ENCODE peak calls at places on chromosomes 6 and 20, in eight cellular contexts. B is adipocyte; A is activated B cell treated with CpG ODN at 0.5 μM for 24 hours; R is IMR-90; U is stimulated activated CD8-positive, alpha-beta memory T cell treated with anti-CD3 and anti-CD28 coated beads, Interleukin-7, amount 100 ng/mL, for 1 hour; Q is AG04449; V is nephron progenitor cell; E is retinal pigment epithelial cell. H is an unnamed sample.
A peak's percentile ranks its signal among the peaks of the same experiment; 100 is the strongest.

GRCh38 chr6:79257381-79258205 is 23.1 kb upstream of the HMGN3 start:
- DNase-seq in E (no peak), B (peak; percentile 44), Q (no peak), U (no peak), A (no peak), V (no peak), R (peak; percentile 66), H (no peak)

GRCh38 chr6:111503660-111504059 is 20.6 kb upstream of the REV3L start:
- DNase-seq in B (peak; percentile 37), E (no peak), R (peak; percentile 19), V (no peak), Q (no peak), U (no peak), A (no peak), H (no peak)

GRCh38 chr20:49601153-49601924 is 33.4 kb upstream of the PTGIS start:
- DNase-seq in V (no peak), A (no peak), Q (no peak), R (no peak), B (no peak), U (no peak), E (no peak), H (no peak)

GRCh38 chr6:154649723-154650122 is 83.5 kb upstream of the SCAF8 start:
- DNase-seq in V (no peak), E (no peak), Q (no peak), A (no peak), B (no peak), R (no peak), U (no peak), H (no peak)

GRCh38 chr20:32479697-32480140 is 105.4 kb downstream of the NOL4L start:
- DNase-seq in V (no peak), Q (no peak), R (no peak), A (no peak), B (no peak), U (no peak), E (no peak), H (no peak)

GRCh38 chr20:45419188-45420091 is 3.5 kb downstream of the PIGT start:
- DNase-seq in B (peak; percentile 64), V (no peak), Q (peak; percentile 60), U (no peak), E (no peak), A (no peak), R (peak; percentile 94), H (no peak)

GRCh38 chr20:31712564-31713311 is 9.9 kb downstream of the BCL2L1 start:
- DNase-seq in A (no peak), E (peak; percentile 83), V (no peak), Q (no peak), B (peak; percentile 82), U (no peak), R (peak; percentile 82), H (no peak)

GRCh38 chr6:150494236-150494635 is 105.4 kb upstream of the PLEKHG1 start:
- DNase-seq in V (no peak), E (no peak), Q (no peak), R (no peak), U (no peak), A (no peak), B (no peak), H (no peak)

GRCh38 chr6:158769696-158770446 is 49.3 kb downstream of the EZR start:
- DNase-seq in V (no peak), R (no peak), U (no peak), B (no peak), Q (no peak), E (no peak), A (no peak), H (no peak)

GRCh38 chr6:1009041-1009440 is 302.9 kb upstream of the FOXQ1 start:
- DNase-seq in B (no peak), V (no peak), A (no peak), E (no peak), R (no peak), U (no peak), Q (no peak), H (no peak)

GRCh38 chr6:144767066-144767465 is 481.9 kb downstream of the UTRN start:
- DNase-seq in R (no peak), Q (no peak), E (no peak), A (no peak), B (no peak), U (no peak), V (no peak), H (no peak)

GRCh38 chr20:29762620-29763019 is 1494.8 kb upstream of the DEFB115 start:
- DNase-seq in B (no peak), A (no peak), U (no peak), E (no peak), Q (no peak), V (no peak), R (no peak), H (no peak)

GRCh38 chr6:75693534-75693933 is 55.5 kb upstream of the MYO6 start:
- DNase-seq in B (peak; percentile 64), U (no peak), V (no peak), A (no peak), R (peak; percentile 62), E (no peak), Q (peak; percentile 7), H (no peak)

GRCh38 chr6:18609715-18610114 is 222.6 kb downstream of the RNF144B start:
- DNase-seq in Q (no peak), E (no peak), A (no peak), R (no peak), B (no peak), V (no peak), U (no peak), H (no peak)

GRCh38 chr20:20837574-20838021 is 125.2 kb upstream of the RALGAPA2 start:
- DNase-seq in Q (no peak), R (peak; percentile 35), A (no peak), B (peak; percentile 65), V (peak; percentile 73), U (no peak), E (no peak), H (peak; percentile 1)

GRCh38 chr6:92806254-92806653 is 613.1 kb downstream of the EPHA7 start:
- DNase-seq in A (no peak), Q (no peak), V (no peak), B (no peak), E (no peak), U (no peak), R (no peak), H (no peak)

GRCh38 chr6:4323322-4323721 is 187.9 kb upstream of the ECI2 start:
- DNase-seq in Q (no peak), U (no peak), B (no peak), E (no peak), R (no peak), V (no peak), A (no peak), H (no peak)

GRCh38 chr6:3816251-3816650 is 32.9 kb upstream of the FAM50B start:
- DNase-seq in V (no peak), Q (no peak), R (no peak), A (no peak), B (no peak), E (no peak), U (no peak), H (no peak)